ENCODE peak calls at places on chromosomes 6 and 20, in eight cellular contexts. One of them, this sample, is unnamed.

GRCh38 chr6:85390775-85391174 is 59.1 kb upstream of the NT5E start:
- DNase-seq in mucosa of descending colon: no peak
- DNase-seq in dorsolateral prefrontal cortex: no peak
- DNase-seq in lower lobe of right lung: no peak
- DNase-seq in kidney epithelial cell: peak
- DNase-seq in A549: peak
- DNase-seq in colonic mucosa: no peak
- DNase-seq in prostate gland: no peak
- DNase-seq in this sample: no peak

GRCh38 chr20:50824137-50824536 is 29.3 kb downstream of the BCAS4 start:
- DNase-seq in prostate gland: no peak
- DNase-seq in lower lobe of right lung: no peak
- DNase-seq in kidney epithelial cell: no peak
- DNase-seq in A549: peak
- DNase-seq in dorsolateral prefrontal cortex: no peak
- DNase-seq in mucosa of descending colon: peak
- DNase-seq in colonic mucosa: peak
- DNase-seq in this sample: no peak

GRCh38 chr6:47041741-47042140 is 391 bp downstream of the ADGRF1 start:
- DNase-seq in mucosa of descending colon: no peak
- DNase-seq in A549: no peak
- DNase-seq in kidney epithelial cell: no peak
- DNase-seq in lower lobe of right lung: no peak
- DNase-seq in colonic mucosa: no peak
- DNase-seq in dorsolateral prefrontal cortex: no peak
- DNase-seq in prostate gland: no peak
- DNase-seq in this sample: no peak

GRCh38 chr6:21103626-21104224 is 489.8 kb upstream of the SOX4 start:
- DNase-seq in kidney epithelial cell: no peak
- DNase-seq in A549: no peak
- DNase-seq in lower lobe of right lung: no peak
- DNase-seq in colonic mucosa: no peak
- DNase-seq in dorsolateral prefrontal cortex: no peak
- DNase-seq in prostate gland: peak
- DNase-seq in mucosa of descending colon: no peak
- DNase-seq in this sample: no peak

GRCh38 chr6:79621579-79621978 is 9.6 kb upstream of the SH3BGRL2 start:
- DNase-seq in kidney epithelial cell: no peak
- DNase-seq in prostate gland: no peak
- DNase-seq in mucosa of descending colon: no peak
- DNase-seq in colonic mucosa: no peak
- DNase-seq in A549: no peak
- DNase-seq in dorsolateral prefrontal cortex: no peak
- DNase-seq in lower lobe of right lung: no peak
- DNase-seq in this sample: no peak

GRCh38 chr6:145815875-145816274 is 1.3 kb upstream of the FBXO30 start:
- DNase-seq in lower lobe of right lung: no peak
- DNase-seq in A549: no peak
- DNase-seq in mucosa of descending colon: no peak
- DNase-seq in colonic mucosa: peak
- DNase-seq in prostate gland: no peak
- DNase-seq in kidney epithelial cell: no peak
- DNase-seq in dorsolateral prefrontal cortex: no peak
- DNase-seq in this sample: no peak

GRCh38 chr6:37507690-37508421 is 8.2 kb upstream of the CCDC167 start:
- DNase-seq in colonic mucosa: no peak
- DNase-seq in prostate gland: no peak
- DNase-seq in mucosa of descending colon: peak
- DNase-seq in lower lobe of right lung: no peak
- DNase-seq in dorsolateral prefrontal cortex: no peak
- DNase-seq in A549: no peak
- DNase-seq in kidney epithelial cell: no peak
- DNase-seq in this sample: no peak

GRCh38 chr20:37329481-37330165 is 16.3 kb upstream of the SRC start:
- DNase-seq in lower lobe of right lung: no peak
- DNase-seq in A549: no peak
- DNase-seq in mucosa of descending colon: no peak
- DNase-seq in colonic mucosa: no peak
- DNase-seq in dorsolateral prefrontal cortex: no peak
- DNase-seq in prostate gland: no peak
- DNase-seq in kidney epithelial cell: no peak
- DNase-seq in this sample: no peak

GRCh38 chr6:16413399-16413798 is 175.0 kb downstream of the GMPR start:
- DNase-seq in colonic mucosa: no peak
- DNase-seq in mucosa of descending colon: no peak
- DNase-seq in lower lobe of right lung: no peak
- DNase-seq in dorsolateral prefrontal cortex: no peak
- DNase-seq in prostate gland: no peak
- DNase-seq in A549: no peak
- DNase-seq in kidney epithelial cell: no peak
- DNase-seq in this sample: no peak

GRCh38 chr6:107418118-107418517 is 41.2 kb downstream of the PDSS2 start:
- DNase-seq in colonic mucosa: no peak
- DNase-seq in A549: peak
- DNase-seq in dorsolateral prefrontal cortex: no peak
- DNase-seq in kidney epithelial cell: no peak
- DNase-seq in lower lobe of right lung: no peak
- DNase-seq in prostate gland: no peak
- DNase-seq in mucosa of descending colon: peak
- DNase-seq in this sample: no peak

GRCh38 chr20:36154696-36155628 is at the start of gene EPB41L1:
- DNase-seq in kidney epithelial cell: no peak
- DNase-seq in colonic mucosa: no peak
- DNase-seq in A549: no peak
- DNase-seq in lower lobe of right lung: peak
- DNase-seq in mucosa of descending colon: peak
- DNase-seq in prostate gland: peak
- DNase-seq in dorsolateral prefrontal cortex: no peak
- DNase-seq in this sample: no peak

GRCh38 chr6:35048031-35048613 is 93.0 kb downstream of the TCP11 start:
- DNase-seq in kidney epithelial cell: no peak
- DNase-seq in colonic mucosa: no peak
- DNase-seq in prostate gland: no peak
- DNase-seq in dorsolateral prefrontal cortex: peak
- DNase-seq in A549: no peak
- DNase-seq in mucosa of descending colon: no peak
- DNase-seq in lower lobe of right lung: no peak
- DNase-seq in this sample: no peak

GRCh38 chr6:144063246-144063743 is 32.1 kb downstream of the SF3B5 start:
- DNase-seq in A549: no peak
- DNase-seq in dorsolateral prefrontal cortex: no peak
- DNase-seq in lower lobe of right lung: no peak
- DNase-seq in mucosa of descending colon: peak
- DNase-seq in kidney epithelial cell: no peak
- DNase-seq in prostate gland: peak
- DNase-seq in colonic mucosa: peak
- DNase-seq in this sample: no peak

GRCh38 chr6:90187437-90188049 is 109.1 kb downstream of the BACH2 start:
- DNase-seq in dorsolateral prefrontal cortex: no peak
- DNase-seq in A549: no peak
- DNase-seq in mucosa of descending colon: no peak
- DNase-seq in lower lobe of right lung: no peak
- DNase-seq in colonic mucosa: no peak
- DNase-seq in prostate gland: no peak
- DNase-seq in kidney epithelial cell: no peak
- DNase-seq in this sample: no peak

GRCh38 chr6:122653094-122653493 is 42.9 kb downstream of the PKIB start:
- DNase-seq in prostate gland: no peak
- DNase-seq in kidney epithelial cell: peak
- DNase-seq in colonic mucosa: no peak
- DNase-seq in lower lobe of right lung: no peak
- DNase-seq in A549: peak
- DNase-seq in mucosa of descending colon: no peak
- DNase-seq in dorsolateral prefrontal cortex: no peak
- DNase-seq in this sample: no peak

GRCh38 chr20:22385602-22386299 is 198.6 kb downstream of the FOXA2 start:
- DNase-seq in mucosa of descending colon: no peak
- DNase-seq in A549: peak
- DNase-seq in kidney epithelial cell: no peak
- DNase-seq in colonic mucosa: no peak
- DNase-seq in lower lobe of right lung: no peak
- DNase-seq in prostate gland: no peak
- DNase-seq in dorsolateral prefrontal cortex: no peak
- DNase-seq in this sample: no peak
- TF ChIP-seq CTCF in mucosa of descending colon: no peak
- TF ChIP-seq CTCF in A549: peak
- TF ChIP-seq CTCF in kidney epithelial cell: peak
- TF ChIP-seq CTCF in colonic mucosa: no peak
- TF ChIP-seq CTCF in lower lobe of right lung: peak
- TF ChIP-seq CTCF in prostate gland: peak
- TF ChIP-seq CTCF in dorsolateral prefrontal cortex: peak
- TF ChIP-seq CTCF in this sample: no peak

DNA sequence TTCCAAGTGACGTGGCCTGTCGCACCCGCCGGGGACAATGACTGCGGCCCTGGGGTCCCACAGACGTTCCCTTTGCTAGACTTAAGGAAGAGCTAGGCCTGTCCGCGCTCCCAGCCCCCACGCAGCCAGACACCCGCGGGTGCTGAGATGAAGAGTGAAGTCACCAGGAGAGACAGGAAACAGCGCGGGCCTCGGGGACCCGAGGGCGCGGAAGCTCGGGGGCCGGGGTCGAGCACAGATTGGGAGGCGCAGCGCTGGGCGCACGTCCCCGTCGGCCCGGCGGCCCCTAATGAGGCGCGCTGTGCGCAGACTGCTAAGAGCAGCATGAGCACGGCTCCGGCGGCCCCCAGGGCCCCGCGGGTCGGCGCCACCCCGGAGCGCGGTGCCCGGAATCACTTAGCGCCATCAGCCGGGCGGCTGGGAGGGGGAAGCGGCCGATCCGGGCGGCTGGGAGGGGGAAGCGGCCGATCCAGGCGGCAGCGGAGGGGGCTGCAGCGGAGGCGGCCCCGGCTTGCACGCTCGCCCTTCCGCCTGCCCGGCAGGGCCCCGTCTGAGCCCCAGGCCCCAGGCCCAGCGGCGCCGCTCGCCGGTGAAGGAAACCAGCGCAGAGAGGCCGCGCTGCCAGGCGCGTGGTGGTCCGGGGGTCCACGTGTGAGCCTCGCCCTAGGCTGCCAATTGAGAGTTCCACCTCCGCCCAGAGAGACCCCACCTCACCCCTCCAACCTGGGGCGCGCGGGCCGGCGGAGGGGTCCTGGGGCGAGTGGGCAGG is 8.3 kb upstream of the AVP start:
- DNase-seq in colonic mucosa: no peak
- DNase-seq in A549: no peak
- DNase-seq in kidney epithelial cell: no peak
- DNase-seq in prostate gland: no peak
- DNase-seq in dorsolateral prefrontal cortex: no peak
- DNase-seq in mucosa of descending colon: no peak
- DNase-seq in lower lobe of right lung: no peak
- DNase-seq in this sample: no peak
- H3K4me3 ChIP-seq in colonic mucosa: peak
- H3K4me3 ChIP-seq in A549: no peak
- H3K4me3 ChIP-seq in kidney epithelial cell: peak
- H3K4me3 ChIP-seq in prostate gland: peak
- H3K4me3 ChIP-seq in dorsolateral prefrontal cortex: peak
- H3K4me3 ChIP-seq in mucosa of descending colon: no peak
- H3K4me3 ChIP-seq in lower lobe of right lung: peak
- H3K4me3 ChIP-seq in this sample: peak

GRCh38 chr6:69421986-69422385 is 374.8 kb downstream of the LMBRD1 start:
- DNase-seq in dorsolateral prefrontal cortex: no peak
- DNase-seq in lower lobe of right lung: no peak
- DNase-seq in mucosa of descending colon: no peak
- DNase-seq in A549: no peak
- DNase-seq in colonic mucosa: no peak
- DNase-seq in kidney epithelial cell: no peak
- DNase-seq in prostate gland: no peak
- DNase-seq in this sample: no peak

GRCh38 chr6:69427882-69428281 is 368.9 kb downstream of the LMBRD1 start:
- DNase-seq in kidney epithelial cell: no peak
- DNase-seq in dorsolateral prefrontal cortex: no peak
- DNase-seq in prostate gland: no peak
- DNase-seq in colonic mucosa: no peak
- DNase-seq in mucosa of descending colon: no peak
- DNase-seq in A549: no peak
- DNase-seq in lower lobe of right lung: no peak
- DNase-seq in this sample: no peak

GRCh38 chr6:69422474-69422873 is 374.3 kb downstream of the LMBRD1 start:
- DNase-seq in lower lobe of right lung: no peak
- DNase-seq in kidney epithelial cell: no peak
- DNase-seq in mucosa of descending colon: no peak
- DNase-seq in colonic mucosa: no peak
- DNase-seq in dorsolateral prefrontal cortex: no peak
- DNase-seq in A549: no peak
- DNase-seq in prostate gland: no peak
- DNase-seq in this sample: no peak

GRCh38 chr6:69423785-69424184 is 373.0 kb downstream of the LMBRD1 start:
- DNase-seq in dorsolateral prefrontal cortex: no peak
- DNase-seq in colonic mucosa: no peak
- DNase-seq in prostate gland: no peak
- DNase-seq in lower lobe of right lung: no peak
- DNase-seq in kidney epithelial cell: no peak
- DNase-seq in mucosa of descending colon: no peak
- DNase-seq in A549: no peak
- DNase-seq in this sample: no peak

GRCh38 chr6:69424581-69424980 is 372.2 kb downstream of the LMBRD1 start:
- DNase-seq in mucosa of descending colon: no peak
- DNase-seq in dorsolateral prefrontal cortex: no peak
- DNase-seq in colonic mucosa: no peak
- DNase-seq in A549: no peak
- DNase-seq in lower lobe of right lung: no peak
- DNase-seq in prostate gland: no peak
- DNase-seq in kidney epithelial cell: no peak
- DNase-seq in this sample: no peak
- TF ChIP-seq CTCF in mucosa of descending colon: no peak
- TF ChIP-seq CTCF in dorsolateral prefrontal cortex: no peak
- TF ChIP-seq CTCF in colonic mucosa: no peak
- TF ChIP-seq CTCF in A549: no peak
- TF ChIP-seq CTCF in lower lobe of right lung: no peak
- TF ChIP-seq CTCF in prostate gland: no peak
- TF ChIP-seq CTCF in kidney epithelial cell: no peak
- TF ChIP-seq CTCF in this sample: no peak

GRCh38 chr6:150857062-150857905 is 8.2 kb upstream of the MTHFD1L start:
- DNase-seq in lower lobe of right lung: no peak
- DNase-seq in prostate gland: no peak
- DNase-seq in dorsolateral prefrontal cortex: no peak
- DNase-seq in kidney epithelial cell: peak
- DNase-seq in mucosa of descending colon: no peak
- DNase-seq in colonic mucosa: no peak
- DNase-seq in A549: peak
- DNase-seq in this sample: peak

GRCh38 chr6:150863213-150863928 is 2.1 kb upstream of the MTHFD1L start:
- DNase-seq in lower lobe of right lung: no peak
- DNase-seq in kidney epithelial cell: no peak
- DNase-seq in dorsolateral prefrontal cortex: no peak
- DNase-seq in colonic mucosa: no peak
- DNase-seq in mucosa of descending colon: no peak
- DNase-seq in prostate gland: no peak
- DNase-seq in A549: no peak
- DNase-seq in this sample: no peak

DNA sequence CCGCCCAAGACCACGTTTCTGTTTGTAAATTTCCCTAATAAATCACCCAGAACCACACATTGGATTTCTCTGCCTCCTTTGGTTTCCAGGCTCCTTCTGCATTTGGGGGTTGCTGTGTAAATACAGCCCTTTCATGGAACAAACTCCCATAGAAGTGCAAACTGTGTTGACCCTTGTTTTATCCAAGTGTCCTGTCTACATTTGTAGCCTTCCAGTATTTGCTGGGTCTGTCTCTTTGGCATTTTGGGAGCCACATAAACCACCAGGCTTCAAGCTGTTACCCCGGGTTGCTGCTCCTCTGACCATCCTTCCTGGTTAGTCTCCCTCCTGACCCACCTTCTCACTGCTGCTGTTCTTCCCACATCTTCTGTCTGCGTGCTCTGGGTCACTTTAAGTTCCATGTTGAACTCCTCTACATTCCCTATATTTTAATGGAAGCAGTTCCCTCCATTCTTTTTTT is 7.6 kb upstream of the MTHFD1L start:
- DNase-seq in mucosa of descending colon: no peak
- DNase-seq in colonic mucosa: no peak
- DNase-seq in lower lobe of right lung: no peak
- DNase-seq in kidney epithelial cell: no peak
- DNase-seq in dorsolateral prefrontal cortex: no peak
- DNase-seq in A549: no peak
- DNase-seq in prostate gland: no peak
- DNase-seq in this sample: no peak
- H3K4me3 ChIP-seq in mucosa of descending colon: no peak
- H3K4me3 ChIP-seq in colonic mucosa: no peak
- H3K4me3 ChIP-seq in lower lobe of right lung: no peak
- H3K4me3 ChIP-seq in kidney epithelial cell: no peak
- H3K4me3 ChIP-seq in dorsolateral prefrontal cortex: no peak
- H3K4me3 ChIP-seq in A549: no peak
- H3K4me3 ChIP-seq in prostate gland: no peak
- H3K4me3 ChIP-seq in this sample: peak

This sample was measured in AG04449.